ENCODE peak calls at places on chromosome 9, in four cellular contexts. B is activated CD8-positive, alpha-beta T cell treated with anti-CD3 and anti-CD28 coated beads, Interleukin-2, amount 10 ng/mL, durations not matched to agents 7 days and 5 days; G is H4; M is lower leg skin. X is an unnamed sample.

GRCh38 chr9:89877051-89878002 is 272.5 kb downstream of the GADD45G start:
- DNase-seq in B (no peak), G (no peak), M (no peak), X (no peak)

GRCh38 chr9:21624675-21625477 is 142.8 kb upstream of the IFNE start:
- DNase-seq in B (no peak), G (no peak), M (no peak), X (no peak)

GRCh38 chr9:137382444-137382727 is 40.6 kb downstream of the EXD3 start:
- DNase-seq in B (no peak), G (no peak), M (no peak), X (no peak)

GRCh38 chr9:83234541-83234940 is 171.6 kb upstream of the RASEF start:
- DNase-seq in B (no peak), G (no peak), M (no peak), X (no peak)

GRCh38 chr9:124812401-124813016 is 35.6 kb downstream of the OLFML2A start:
- DNase-seq in B (no peak), G (peak; percentile 95), M (no peak), X (peak; percentile 84)

GRCh38 chr9:34717996-34718614 is 8.2 kb upstream of the CCL21 start:
- DNase-seq in B (no peak), G (no peak), M (no peak), X (no peak)

GRCh38 chr9:106877345-106877744 is 14.4 kb downstream of the ZNF462 start:
- DNase-seq in B (no peak), G (no peak), M (no peak), X (no peak)

GRCh38 chr9:4932681-4933080 is 52.4 kb upstream of the JAK2 start:
- DNase-seq in B (no peak), G (no peak), M (no peak), X (peak; percentile 53)

GRCh38 chr9:128190013-128190412 is 1.4 kb downstream of the CIZ1 start:
- DNase-seq in B (no peak), G (no peak), M (no peak), X (no peak)

GRCh38 chr9:268616-269015 is 54.0 kb downstream of the DOCK8 start:
- DNase-seq in B (no peak), G (no peak), M (no peak), X (no peak)

GRCh38 chr9:109903515-109904138 is 123.6 kb downstream of the PALM2AKAP2 start:
- DNase-seq in B (peak; percentile 72), G (peak; percentile 78), M (peak; percentile 65), X (peak; percentile 78)

GRCh38 chr9:84385357-84386040 is 44.9 kb upstream of the SLC28A3 start:
- DNase-seq in B (no peak), G (no peak), M (no peak), X (no peak)

GRCh38 chr9:12955510-12956163 is 180.8 kb downstream of the LURAP1L start:
- DNase-seq in B (no peak), G (no peak), M (no peak), X (no peak)

GRCh38 chr9:92722386-92723298 is 42.0 kb downstream of the BICD2 start:
- DNase-seq in B (no peak), G (no peak), M (peak; percentile 13), X (no peak)

GRCh38 chr9:93965830-93966577 is 10.8 kb upstream of the BARX1 start:
- DNase-seq in B (no peak), G (no peak), M (no peak), X (peak; percentile 23)

GRCh38 chr9:4654084-4654483 is 8.0 kb upstream of the PLPP6 start:
- DNase-seq in B (peak; percentile 26), G (no peak), M (no peak), X (no peak)

GRCh38 chr9:91273853-91274552 is 87.7 kb downstream of the AUH start:
- DNase-seq in B (no peak), G (peak; percentile 34), M (no peak), X (peak; percentile 47)

GRCh38 chr9:104855837-104856236 is 72.1 kb downstream of the ABCA1 start:
- DNase-seq in B (no peak), G (no peak), M (no peak), X (no peak)

GRCh38 chr9:33170464-33171156 is 3.5 kb upstream of the B4GALT1 start:
- DNase-seq in B (peak; percentile 64), G (peak; percentile 48), M (peak; percentile 52), X (peak; percentile 52)

GRCh38 chr9:126626117-126627022 is 12.6 kb downstream of the LMX1B start:
- DNase-seq in B (no peak), G (no peak), M (no peak), X (no peak)

GRCh38 chr9:5441043-5441442 is 3.3 kb upstream of the PLGRKT start:
- DNase-seq in B (no peak), G (no peak), M (no peak), X (peak; percentile 52)

GRCh38 chr9:126661521-126662251 is 48.0 kb downstream of the LMX1B start:
- DNase-seq in B (no peak), G (peak; percentile 25), M (no peak), X (peak; percentile 79)

GRCh38 chr9:113632776-113633590 is 169.5 kb downstream of the RGS3 start:
- DNase-seq in B (no peak), G (no peak), M (no peak), X (no peak)

GRCh38 chr9:134964686-134965085 is 47.0 kb upstream of the FCN1 start:
- DNase-seq in B (no peak), G (no peak), M (no peak), X (no peak)

GRCh38 chr9:106697799-106698591 is 165.0 kb upstream of the ZNF462 start:
- DNase-seq in B (no peak), G (peak; percentile 56), M (peak; percentile 27), X (no peak)

GRCh38 chr9:37876376-37876775 is 27.6 kb downstream of the SLC25A51 start:
- DNase-seq in B (no peak), G (no peak), M (no peak), X (no peak)